ENCODE peak calls at places on chromosomes 6 and 20, in seven cellular contexts. One of them, this sample, is unnamed.

GRCh38 chr6:27297857-27298730 is 14.0 kb downstream of the POM121L2 start:
- DNase-seq in GM23338: peak; percentile 85
- DNase-seq in HFF-Myc: peak; percentile 53
- DNase-seq in bronchial epithelial cell: peak; percentile 65
- DNase-seq in choroid plexus epithelial cell: peak; percentile 61
- DNase-seq in WTC11: peak; percentile 80
- DNase-seq in brain microvascular endothelial cell: peak; percentile 74
- DNase-seq in this sample: no peak

GRCh38 chr6:64290867-64291266 is 655.3 kb downstream of the PHF3 start:
- DNase-seq in GM23338: no peak
- DNase-seq in HFF-Myc: no peak
- DNase-seq in bronchial epithelial cell: no peak
- DNase-seq in choroid plexus epithelial cell: no peak
- DNase-seq in WTC11: no peak
- DNase-seq in brain microvascular endothelial cell: no peak
- DNase-seq in this sample: no peak

GRCh38 chr20:13492001-13492480 is 146.7 kb downstream of the TASP1 start:
- DNase-seq in GM23338: peak; percentile 89
- DNase-seq in HFF-Myc: peak; percentile 32
- DNase-seq in bronchial epithelial cell: peak; percentile 74
- DNase-seq in choroid plexus epithelial cell: peak; percentile 84
- DNase-seq in WTC11: peak; percentile 33
- DNase-seq in brain microvascular endothelial cell: peak; percentile 4
- DNase-seq in this sample: peak; percentile 63

GRCh38 chr6:44668976-44669934 is 281.7 kb downstream of the CDC5L start:
- DNase-seq in GM23338: no peak
- DNase-seq in HFF-Myc: no peak
- DNase-seq in bronchial epithelial cell: no peak
- DNase-seq in choroid plexus epithelial cell: no peak
- DNase-seq in WTC11: no peak
- DNase-seq in brain microvascular endothelial cell: no peak
- DNase-seq in this sample: peak; percentile 53

GRCh38 chr20:37524221-37524700 is 3.2 kb downstream of the NNAT start:
- DNase-seq in GM23338: no peak
- DNase-seq in HFF-Myc: no peak
- DNase-seq in bronchial epithelial cell: peak; percentile 27
- DNase-seq in choroid plexus epithelial cell: no peak
- DNase-seq in WTC11: no peak
- DNase-seq in brain microvascular endothelial cell: no peak
- DNase-seq in this sample: peak; percentile 82

GRCh38 chr6:156279306-156279969 is 497.7 kb upstream of the ARID1B start:
- DNase-seq in GM23338: no peak
- DNase-seq in HFF-Myc: peak; percentile 47
- DNase-seq in bronchial epithelial cell: no peak
- DNase-seq in choroid plexus epithelial cell: no peak
- DNase-seq in WTC11: no peak
- DNase-seq in brain microvascular endothelial cell: no peak
- DNase-seq in this sample: no peak

GRCh38 chr6:141398954-141399353 is 733.8 kb upstream of the GJE1 start:
- DNase-seq in GM23338: no peak
- DNase-seq in HFF-Myc: no peak
- DNase-seq in bronchial epithelial cell: no peak
- DNase-seq in choroid plexus epithelial cell: no peak
- DNase-seq in WTC11: no peak
- DNase-seq in brain microvascular endothelial cell: no peak
- DNase-seq in this sample: no peak

GRCh38 chr6:16769131-16769985 is 8.1 kb upstream of the ATXN1 start:
- DNase-seq in GM23338: peak; percentile 26
- DNase-seq in HFF-Myc: peak; percentile 96
- DNase-seq in bronchial epithelial cell: peak; percentile 95
- DNase-seq in choroid plexus epithelial cell: peak; percentile 89
- DNase-seq in WTC11: no peak
- DNase-seq in brain microvascular endothelial cell: peak; percentile 96
- DNase-seq in this sample: peak; percentile 60

GRCh38 chr6:44016131-44016870 is 111.0 kb downstream of the MRPL14 start:
- DNase-seq in GM23338: no peak
- DNase-seq in HFF-Myc: no peak
- DNase-seq in bronchial epithelial cell: peak; percentile 56
- DNase-seq in choroid plexus epithelial cell: peak; percentile 64
- DNase-seq in WTC11: no peak
- DNase-seq in brain microvascular endothelial cell: peak; percentile 31
- DNase-seq in this sample: no peak

GRCh38 chr20:63962426-63963347 is 6.5 kb upstream of the UCKL1 start:
- DNase-seq in GM23338: no peak
- DNase-seq in HFF-Myc: no peak
- DNase-seq in bronchial epithelial cell: no peak
- DNase-seq in choroid plexus epithelial cell: no peak
- DNase-seq in WTC11: no peak
- DNase-seq in brain microvascular endothelial cell: no peak
- DNase-seq in this sample: no peak

GRCh38 chr6:106731144-106731842 is 101.9 kb downstream of the QRSL1 start:
- DNase-seq in GM23338: no peak
- DNase-seq in HFF-Myc: no peak
- DNase-seq in bronchial epithelial cell: no peak
- DNase-seq in choroid plexus epithelial cell: no peak
- DNase-seq in WTC11: no peak
- DNase-seq in brain microvascular endothelial cell: no peak
- DNase-seq in this sample: no peak

GRCh38 chr6:55958790-55959189 is 83.4 kb upstream of the BMP5 start:
- DNase-seq in GM23338: no peak
- DNase-seq in HFF-Myc: no peak
- DNase-seq in bronchial epithelial cell: no peak
- DNase-seq in choroid plexus epithelial cell: no peak
- DNase-seq in WTC11: no peak
- DNase-seq in brain microvascular endothelial cell: no peak
- DNase-seq in this sample: no peak

GRCh38 chr20:2101057-2101934 is at the start of gene STK35:
- DNase-seq in GM23338: peak; percentile 81
- DNase-seq in HFF-Myc: no peak
- DNase-seq in bronchial epithelial cell: peak; percentile 38
- DNase-seq in choroid plexus epithelial cell: no peak
- DNase-seq in WTC11: peak; percentile 76
- DNase-seq in brain microvascular endothelial cell: no peak
- DNase-seq in this sample: no peak

GRCh38 chr6:158910484-158911075 is 89.4 kb downstream of the RSPH3 start:
- DNase-seq in GM23338: peak; percentile 92
- DNase-seq in HFF-Myc: no peak
- DNase-seq in bronchial epithelial cell: peak; percentile 73
- DNase-seq in choroid plexus epithelial cell: no peak
- DNase-seq in WTC11: peak; percentile 70
- DNase-seq in brain microvascular endothelial cell: no peak
- DNase-seq in this sample: no peak

GRCh38 chr6:144768676-144769599 is 483.8 kb downstream of the UTRN start:
- DNase-seq in GM23338: no peak
- DNase-seq in HFF-Myc: peak; percentile 17
- DNase-seq in bronchial epithelial cell: no peak
- DNase-seq in choroid plexus epithelial cell: no peak
- DNase-seq in WTC11: no peak
- DNase-seq in brain microvascular endothelial cell: no peak
- DNase-seq in this sample: no peak

GRCh38 chr6:16257999-16258708 is 19.8 kb downstream of the GMPR start:
- DNase-seq in GM23338: peak; percentile 51
- DNase-seq in HFF-Myc: no peak
- DNase-seq in bronchial epithelial cell: peak; percentile 46
- DNase-seq in choroid plexus epithelial cell: no peak
- DNase-seq in WTC11: no peak
- DNase-seq in brain microvascular endothelial cell: no peak
- DNase-seq in this sample: no peak

GRCh38 chr20:18988701-18989100 is 175.1 kb downstream of the SCP2D1 start:
- DNase-seq in GM23338: no peak
- DNase-seq in HFF-Myc: no peak
- DNase-seq in bronchial epithelial cell: no peak
- DNase-seq in choroid plexus epithelial cell: no peak
- DNase-seq in WTC11: no peak
- DNase-seq in brain microvascular endothelial cell: no peak
- DNase-seq in this sample: no peak

GRCh38 chr6:45351667-45352066 is 23.5 kb downstream of the RUNX2 start:
- DNase-seq in GM23338: no peak
- DNase-seq in HFF-Myc: no peak
- DNase-seq in bronchial epithelial cell: peak; percentile 45
- DNase-seq in choroid plexus epithelial cell: no peak
- DNase-seq in WTC11: no peak
- DNase-seq in brain microvascular endothelial cell: no peak
- DNase-seq in this sample: no peak

GRCh38 chr6:134451529-134451928 is 133.6 kb upstream of the SGK1 start:
- DNase-seq in GM23338: peak; percentile 46
- DNase-seq in HFF-Myc: no peak
- DNase-seq in bronchial epithelial cell: no peak
- DNase-seq in choroid plexus epithelial cell: no peak
- DNase-seq in WTC11: peak; percentile 38
- DNase-seq in brain microvascular endothelial cell: no peak
- DNase-seq in this sample: no peak

GRCh38 chr20:37558779-37559178 is 31.1 kb upstream of the BLCAP start:
- DNase-seq in GM23338: no peak
- DNase-seq in HFF-Myc: no peak
- DNase-seq in bronchial epithelial cell: no peak
- DNase-seq in choroid plexus epithelial cell: no peak
- DNase-seq in WTC11: no peak
- DNase-seq in brain microvascular endothelial cell: no peak
- DNase-seq in this sample: no peak

GRCh38 chr6:8108031-8108660 is 5.8 kb upstream of the EEF1E1 start:
- DNase-seq in GM23338: no peak
- DNase-seq in HFF-Myc: peak; percentile 88
- DNase-seq in bronchial epithelial cell: peak; percentile 94
- DNase-seq in choroid plexus epithelial cell: peak; percentile 98
- DNase-seq in WTC11: no peak
- DNase-seq in brain microvascular endothelial cell: peak; percentile 96
- DNase-seq in this sample: no peak

GRCh38 chr20:51190783-51191180 is 167.9 kb upstream of the KCNG1 start:
- DNase-seq in GM23338: no peak
- DNase-seq in HFF-Myc: no peak
- DNase-seq in bronchial epithelial cell: peak; percentile 40
- DNase-seq in choroid plexus epithelial cell: no peak
- DNase-seq in WTC11: no peak
- DNase-seq in brain microvascular endothelial cell: peak; percentile 45
- DNase-seq in this sample: no peak

GRCh38 chr6:123417411-123417810 is 219.3 kb downstream of the TRDN start:
- DNase-seq in GM23338: no peak
- DNase-seq in HFF-Myc: no peak
- DNase-seq in bronchial epithelial cell: no peak
- DNase-seq in choroid plexus epithelial cell: no peak
- DNase-seq in WTC11: no peak
- DNase-seq in brain microvascular endothelial cell: no peak
- DNase-seq in this sample: no peak
- TF ChIP-seq CTCF in GM23338: no peak
- TF ChIP-seq CTCF in HFF-Myc: no peak
- TF ChIP-seq CTCF in bronchial epithelial cell: no peak
- TF ChIP-seq CTCF in choroid plexus epithelial cell: no peak
- TF ChIP-seq CTCF in WTC11: no peak
- TF ChIP-seq CTCF in brain microvascular endothelial cell: no peak
- TF ChIP-seq CTCF in this sample: no peak

GRCh38 chr6:119966484-119966883 is 616.9 kb upstream of the MAN1A1 start:
- DNase-seq in GM23338: peak; percentile 89
- DNase-seq in HFF-Myc: no peak
- DNase-seq in bronchial epithelial cell: no peak
- DNase-seq in choroid plexus epithelial cell: no peak
- DNase-seq in WTC11: peak; percentile 86
- DNase-seq in brain microvascular endothelial cell: no peak
- DNase-seq in this sample: no peak
- TF ChIP-seq CTCF in GM23338: peak; percentile 77
- TF ChIP-seq CTCF in HFF-Myc: no peak
- TF ChIP-seq CTCF in bronchial epithelial cell: no peak
- TF ChIP-seq CTCF in choroid plexus epithelial cell: no peak
- TF ChIP-seq CTCF in WTC11: peak; percentile 63
- TF ChIP-seq CTCF in brain microvascular endothelial cell: peak; percentile 5
- TF ChIP-seq CTCF in this sample: no peak

GRCh38 chr6:148528292-148528691 is 185.7 kb downstream of the SASH1 start:
- DNase-seq in GM23338: peak; percentile 43
- DNase-seq in HFF-Myc: no peak
- DNase-seq in bronchial epithelial cell: no peak
- DNase-seq in choroid plexus epithelial cell: peak; percentile 46
- DNase-seq in WTC11: no peak
- DNase-seq in brain microvascular endothelial cell: no peak
- DNase-seq in this sample: no peak
- TF ChIP-seq CTCF in GM23338: peak; percentile 41
- TF ChIP-seq CTCF in HFF-Myc: peak; percentile 21
- TF ChIP-seq CTCF in bronchial epithelial cell: no peak
- TF ChIP-seq CTCF in choroid plexus epithelial cell: peak; percentile 47
- TF ChIP-seq CTCF in WTC11: no peak
- TF ChIP-seq CTCF in brain microvascular endothelial cell: peak; percentile 68
- TF ChIP-seq CTCF in this sample: no peak

GRCh38 chr6:41441598-41442205 is 104.5 kb upstream of the FOXP4 start:
- DNase-seq in GM23338: no peak
- DNase-seq in HFF-Myc: no peak
- DNase-seq in bronchial epithelial cell: no peak
- DNase-seq in choroid plexus epithelial cell: no peak
- DNase-seq in WTC11: no peak
- DNase-seq in brain microvascular endothelial cell: no peak
- DNase-seq in this sample: no peak

GRCh38 chr6:41440958-41441357 is 105.2 kb upstream of the FOXP4 start:
- DNase-seq in GM23338: no peak
- DNase-seq in HFF-Myc: no peak
- DNase-seq in bronchial epithelial cell: no peak
- DNase-seq in choroid plexus epithelial cell: no peak
- DNase-seq in WTC11: no peak
- DNase-seq in brain microvascular endothelial cell: no peak
- DNase-seq in this sample: no peak

GRCh38 chr6:41445268-41445667 is 100.9 kb upstream of the FOXP4 start:
- DNase-seq in GM23338: no peak
- DNase-seq in HFF-Myc: no peak
- DNase-seq in bronchial epithelial cell: no peak
- DNase-seq in choroid plexus epithelial cell: no peak
- DNase-seq in WTC11: no peak
- DNase-seq in brain microvascular endothelial cell: no peak
- DNase-seq in this sample: no peak

GRCh38 chr6:41443616-41444525 is 102.3 kb upstream of the FOXP4 start:
- DNase-seq in GM23338: no peak
- DNase-seq in HFF-Myc: no peak
- DNase-seq in bronchial epithelial cell: no peak
- DNase-seq in choroid plexus epithelial cell: peak; percentile 39
- DNase-seq in WTC11: no peak
- DNase-seq in brain microvascular endothelial cell: no peak
- DNase-seq in this sample: no peak

GRCh38 chr6:41442800-41443501 is 103.2 kb upstream of the FOXP4 start:
- DNase-seq in GM23338: peak; percentile 95
- DNase-seq in HFF-Myc: no peak
- DNase-seq in bronchial epithelial cell: no peak
- DNase-seq in choroid plexus epithelial cell: peak; percentile 75
- DNase-seq in WTC11: peak; percentile 86
- DNase-seq in brain microvascular endothelial cell: no peak
- DNase-seq in this sample: peak; percentile 86
- TF ChIP-seq CTCF in GM23338: peak; percentile 85
- TF ChIP-seq CTCF in HFF-Myc: peak; percentile 73
- TF ChIP-seq CTCF in bronchial epithelial cell: peak; percentile 45
- TF ChIP-seq CTCF in choroid plexus epithelial cell: peak; percentile 75
- TF ChIP-seq CTCF in WTC11: peak; percentile 96
- TF ChIP-seq CTCF in brain microvascular endothelial cell: peak; percentile 79
- TF ChIP-seq CTCF in this sample: no peak